ENCODE peak calls at places on chromosomes 11 and 22, in five cellular contexts. V is GM12878, M is HepG2, X is H1, C is HEK293T. W is an unnamed sample.

GRCh38 chr11:84722583-84723108 is 904.5 kb downstream of the DLG2 start:
- DNase-seq in C (no peak), M (no peak), V (no peak), X (no peak), W (peak)

GRCh38 chr11:12076840-12077534 is 33.4 kb upstream of the MICAL2 start:
- DNase-seq in C (no peak), M (no peak), V (no peak), X (no peak), W (no peak)

GRCh38 chr11:69178819-69179482 is 23.2 kb downstream of the SMIM38 start:
- DNase-seq in X (no peak), V (no peak), M (no peak), C (no peak), W (no peak)

GRCh38 chr11:44266056-44266780 is 43.7 kb downstream of the ALX4 start:
- DNase-seq in V (no peak), M (no peak), X (no peak), C (no peak), W (no peak)

GRCh38 chr11:106399075-106399500 is 321.6 kb downstream of the AASDHPPT start:
- DNase-seq in C (no peak), V (no peak), M (no peak), X (no peak), W (no peak)

GRCh38 chr11:106697058-106697457 is 321.2 kb downstream of the GUCY1A2 start:
- DNase-seq in X (no peak), C (no peak), M (no peak), V (no peak), W (no peak)

GRCh38 chr22:18024276-18024939 is at the start of gene MICAL3:
- DNase-seq in C (peak), M (no peak), V (no peak), X (no peak), W (no peak)

GRCh38 chr11:28964811-28965210 is 856.6 kb downstream of the METTL15 start:
- DNase-seq in V (no peak), M (no peak), X (no peak), C (no peak), W (no peak)

GRCh38 chr11:85385561-85385960 is 241.6 kb downstream of the DLG2 start:
- DNase-seq in V (no peak), C (no peak), M (no peak), X (no peak), W (no peak)

GRCh38 chr22:27447316-27447715 is 354.2 kb downstream of the MN1 start:
- DNase-seq in X (no peak), V (no peak), M (no peak), C (no peak), W (no peak)

GRCh38 chr11:130648601-130649000 is 200.2 kb downstream of the ADAMTS15 start:
- DNase-seq in M (no peak), V (no peak), X (no peak), C (no peak), W (no peak)

GRCh38 chr11:45333506-45333971 is 47.4 kb upstream of the SYT13 start:
- DNase-seq in C (peak), V (no peak), M (peak), X (no peak), W (no peak)

GRCh38 chr11:98601181-98601773 is 419.5 kb upstream of the CNTN5 start:
- DNase-seq in V (no peak), X (no peak), M (no peak), C (no peak), W (no peak)

GRCh38 chr11:93005239-93005638 is 35.8 kb downstream of the MTNR1B start:
- DNase-seq in M (no peak), C (no peak), V (no peak), X (no peak), W (no peak)

GRCh38 chr11:7077101-7077500 is 11.7 kb upstream of the RBMXL2 start:
- DNase-seq in C (no peak), X (peak), M (no peak), V (no peak), W (peak)

GRCh38 chr11:125410091-125410490 is 86.0 kb downstream of the FEZ1 start:
- DNase-seq in M (no peak), X (no peak), V (no peak), C (no peak), W (peak)
- TF ChIP-seq SUZ12 in M (no peak), X (no peak), V (no peak), C (no peak), W (no peak)

GRCh38 chr22:44305888-44306287 is 6.9 kb downstream of the SHISAL1 start:
- DNase-seq in C (no peak), M (no peak), V (no peak), X (no peak), W (no peak)
- TF ChIP-seq SUZ12 in C (no peak), M (no peak), V (no peak), X (no peak), W (no peak)

DNA sequence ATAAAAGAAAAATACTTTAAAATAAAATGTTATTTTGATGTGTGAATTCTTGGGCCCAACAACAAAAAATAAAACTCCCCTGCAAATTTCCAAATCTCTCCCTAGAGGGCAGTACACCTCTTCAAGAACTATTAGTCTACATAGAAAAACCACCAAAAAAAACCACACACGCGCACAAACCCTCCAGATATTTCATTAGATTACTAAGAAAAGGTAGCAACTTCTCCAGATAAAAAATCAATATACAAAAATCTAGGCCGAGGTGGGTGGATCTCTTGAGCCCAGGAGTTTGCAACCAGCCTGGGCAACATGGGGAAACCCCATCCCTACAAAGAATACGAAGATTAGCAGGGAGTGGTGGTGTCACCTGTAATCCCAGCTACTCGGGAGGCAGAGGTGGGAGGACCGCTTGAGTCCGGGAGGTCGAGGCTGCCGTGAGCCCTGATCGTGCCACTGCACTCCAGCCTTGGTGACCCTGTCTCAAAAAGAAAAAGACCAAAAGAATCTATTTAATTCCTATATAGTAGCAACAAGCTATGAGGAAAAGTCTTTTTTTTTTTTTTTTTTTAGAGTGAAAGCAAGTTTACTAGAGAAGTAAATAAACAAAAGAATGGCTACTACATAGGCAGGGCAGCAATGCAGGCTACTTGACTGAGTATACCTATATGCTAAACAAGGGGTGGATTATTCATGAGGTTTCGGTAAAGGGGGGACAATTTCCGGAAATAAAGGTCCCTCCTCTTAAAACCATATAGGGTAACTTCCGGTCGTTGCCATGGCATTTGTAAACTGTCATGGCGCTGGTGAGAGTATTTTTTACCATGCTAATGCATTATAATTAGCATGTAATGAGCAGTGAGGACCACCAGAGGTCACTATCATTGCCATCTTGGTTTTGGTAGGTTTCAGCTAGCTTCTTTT is 13.1 kb downstream of the B3GNT6 start:
- DNase-seq in X (peak), M (peak), V (peak), C (peak), W (peak)
- TF ChIP-seq SUZ12 in X (no peak), M (no peak), V (no peak), C (no peak), W (no peak)

DNA sequence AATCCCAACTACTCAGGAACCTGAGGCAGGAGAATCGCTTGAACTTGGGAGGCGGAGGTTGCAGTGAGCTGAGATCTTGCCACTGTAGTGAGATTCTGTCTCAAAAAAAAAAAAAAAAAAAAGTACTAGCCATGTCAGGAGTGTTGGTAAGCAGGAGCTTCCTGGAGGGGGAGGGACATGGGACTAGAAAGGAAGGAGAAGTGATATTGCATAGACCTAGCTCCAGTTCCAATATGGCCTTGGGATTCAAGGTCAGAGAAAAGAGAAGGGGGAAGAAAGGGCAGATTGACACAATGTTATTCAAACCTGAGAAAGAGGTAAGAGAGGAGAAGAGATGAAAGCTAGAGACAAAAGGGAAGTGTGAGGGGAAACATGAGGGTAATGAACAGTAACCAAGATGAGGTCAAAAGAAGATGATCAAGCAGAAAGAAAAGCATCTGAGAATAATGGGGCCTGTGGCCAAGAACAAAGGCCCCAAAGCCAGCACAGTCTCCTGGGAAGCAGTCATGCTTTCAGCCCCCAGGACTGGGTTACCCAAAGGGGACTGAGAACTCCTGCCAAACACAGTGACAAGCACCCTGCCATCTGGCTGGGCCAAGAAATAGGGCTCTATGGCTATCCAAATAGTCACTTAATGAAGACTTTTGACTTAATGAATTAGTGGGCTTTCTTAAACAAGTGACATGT is 51.7 kb upstream of the FTH1 start:
- DNase-seq in V (no peak), C (no peak), X (no peak), M (no peak), W (no peak)
- TF ChIP-seq SUZ12 in V (no peak), C (no peak), X (no peak), M (no peak), W (no peak)

GRCh38 chr22:25053153-25053805 is 100.8 kb downstream of the KIAA1671 start:
- DNase-seq in V (no peak), C (no peak), X (no peak), M (peak), W (no peak)

GRCh38 chr22:25057013-25057881 is 104.7 kb downstream of the KIAA1671 start:
- DNase-seq in C (peak), X (peak), V (no peak), M (peak), W (peak)

GRCh38 chr22:25051073-25051472 is 98.6 kb downstream of the KIAA1671 start:
- DNase-seq in C (peak), V (no peak), X (no peak), M (no peak), W (no peak)

GRCh38 chr22:25051983-25052710 is 99.6 kb downstream of the KIAA1671 start:
- DNase-seq in M (peak), V (no peak), C (no peak), X (no peak), W (no peak)

GRCh38 chr22:25054943-25055511 is 102.5 kb downstream of the KIAA1671 start:
- DNase-seq in C (no peak), X (no peak), M (no peak), V (no peak), W (no peak)
- TF ChIP-seq SUZ12 in C (no peak), X (no peak), M (no peak), V (no peak), W (no peak)

GRCh38 chr22:41526226-41526531 is 18.1 kb downstream of the POLR3H start:
- DNase-seq in X (no peak), M (no peak), C (no peak), V (no peak), W (no peak)

GRCh38 chr22:41525450-41526225 is 18.6 kb downstream of the POLR3H start:
- DNase-seq in M (no peak), V (no peak), C (no peak), X (no peak), W (no peak)

GRCh38 chr22:41524283-41524682 is 20.0 kb downstream of the POLR3H start:
- DNase-seq in C (no peak), M (no peak), X (no peak), V (no peak), W (no peak)

GRCh38 chr22:41523464-41524221 is 20.6 kb downstream of the POLR3H start:
- DNase-seq in V (no peak), X (no peak), C (no peak), M (no peak), W (no peak)

DNA sequence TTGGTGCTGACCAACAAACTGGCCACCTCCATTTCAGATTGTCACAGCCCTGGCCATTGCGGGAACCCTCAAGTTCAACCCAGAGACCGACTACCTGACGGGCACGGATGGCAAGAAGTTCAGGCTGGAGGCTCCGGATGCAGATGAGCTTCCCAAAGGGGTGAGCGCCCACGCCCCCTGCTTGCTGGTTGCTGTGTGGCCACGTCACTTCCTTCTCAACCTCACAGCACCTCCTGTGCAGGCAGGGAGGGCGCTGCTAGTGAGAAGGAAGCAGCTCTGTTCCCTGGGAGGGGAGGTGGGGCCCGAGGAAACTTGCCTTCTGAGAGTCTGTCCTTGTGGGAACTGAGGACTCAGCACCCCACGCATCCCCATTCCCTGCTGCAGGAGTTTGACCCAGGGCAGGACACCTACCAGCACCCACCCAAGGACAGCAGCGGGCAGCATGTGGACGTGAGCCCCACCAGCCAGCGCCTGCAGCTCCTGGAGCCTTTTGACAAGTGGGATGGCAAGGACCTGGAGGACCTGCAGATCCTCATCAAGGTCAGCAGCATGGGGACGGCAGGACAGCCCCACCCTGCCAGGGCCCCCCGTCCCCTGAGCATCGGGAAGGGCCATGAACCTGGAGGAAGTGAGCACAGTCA is 19.3 kb downstream of the POLR3H start:
- DNase-seq in X (no peak), M (no peak), C (no peak), V (no peak), W (no peak)
- TF ChIP-seq SUZ12 in X (no peak), M (no peak), C (no peak), V (no peak), W (no peak)

GRCh38 chr11:3166268-3167142 is 1.4 kb upstream of the OSBPL5 start:
- DNase-seq in X (no peak), M (no peak), V (no peak), C (no peak), W (no peak)
- TF ChIP-seq SUZ12 in X (no peak), M (no peak), V (no peak), C (no peak), W (no peak)